ENCODE peak calls at places on chromosomes 5 and 9, in eight cellular contexts. Z, H, G, L, M, A, K and Q are unnamed samples.

GRCh38 chr5:68252678-68253520 is 37.3 kb downstream of the PIK3R1 start:
- DNase-seq in Z (peak), H (peak), G (peak), L (peak), M (peak), A (no peak), K (no peak), Q (no peak)

GRCh38 chr5:92518318-92518913 is 1062.6 kb downstream of the NR2F1-AS1 start:
- DNase-seq in Z (peak), H (peak), G (peak), L (no peak), M (no peak), A (no peak), K (no peak), Q (no peak)

GRCh38 chr9:134913041-134913712 is 4.5 kb downstream of the FCN1 start:
- DNase-seq in Z (no peak), H (no peak), G (no peak), L (no peak), M (no peak), A (no peak), K (no peak), Q (no peak)

GRCh38 chr9:97567182-97567893 is 65.8 kb downstream of the TSTD2 start:
- DNase-seq in Z (no peak), H (no peak), G (no peak), L (no peak), M (no peak), A (no peak), K (no peak), Q (peak)

GRCh38 chr5:141951341-141951781 is 6.6 kb downstream of the PCDH12 start:
- DNase-seq in Z (no peak), H (peak), G (no peak), L (no peak), M (no peak), A (no peak), K (no peak), Q (no peak)

GRCh38 chr5:75601996-75602395 is 9.3 kb upstream of the ANKDD1B start:
- DNase-seq in Z (peak), H (peak), G (peak), L (no peak), M (no peak), A (no peak), K (no peak), Q (no peak)

GRCh38 chr9:72577212-72577753 is 55.9 kb downstream of the TMC1 start:
- DNase-seq in Z (peak), H (peak), G (no peak), L (no peak), M (no peak), A (no peak), K (no peak), Q (no peak)

GRCh38 chr9:36450110-36450732 is 50.2 kb upstream of the RNF38 start:
- DNase-seq in Z (no peak), H (peak), G (peak), L (peak), M (peak), A (no peak), K (no peak), Q (no peak)

GRCh38 chr9:84866402-84866801 is 196.9 kb downstream of the NTRK2 start:
- DNase-seq in Z (no peak), H (no peak), G (no peak), L (no peak), M (no peak), A (no peak), K (no peak), Q (no peak)

GRCh38 chr9:91159664-91160121 is 202.0 kb downstream of the AUH start:
- DNase-seq in Z (no peak), H (no peak), G (no peak), L (no peak), M (no peak), A (no peak), K (peak), Q (peak)

GRCh38 chr5:9544502-9545300 is 1.2 kb downstream of the SEMA5A start:
- DNase-seq in Z (peak), H (peak), G (peak), L (peak), M (no peak), A (peak), K (peak), Q (no peak)

GRCh38 chr5:76736679-76737078 is 20.8 kb downstream of the F2R start:
- DNase-seq in Z (no peak), H (no peak), G (no peak), L (no peak), M (no peak), A (no peak), K (no peak), Q (no peak)

GRCh38 chr9:136558373-136558772 is 12.5 kb upstream of the NOTCH1 start:
- DNase-seq in Z (no peak), H (no peak), G (no peak), L (no peak), M (no peak), A (no peak), K (no peak), Q (no peak)
- H3K27ac ChIP-seq in Z (no peak), H (no peak), G (no peak), L (no peak), M (no peak), A (no peak), K (peak), Q (peak)

GRCh38 chr5:178461426-178461730 is 128.8 kb downstream of the COL23A1 start:
- DNase-seq in Z (no peak), H (no peak), G (no peak), L (no peak), M (no peak), A (peak), K (no peak), Q (no peak)
- TF ChIP-seq CTCF in Z (no peak), H (no peak), G (no peak), L (peak), M (no peak), A (no peak), K (no peak), Q (no peak)

GRCh38 chr5:146206257-146206656 is 2.9 kb downstream of the RBM27 start:
- DNase-seq in Z (no peak), H (no peak), G (no peak), L (no peak), M (no peak), A (no peak), K (no peak), Q (no peak)

GRCh38 chr5:146203011-146203871 is at the start of gene RBM27:
- DNase-seq in Z (peak), H (peak), G (peak), L (peak), M (peak), A (peak), K (peak), Q (peak)

GRCh38 chr5:146208916-146209522 is 5.6 kb downstream of the RBM27 start:
- DNase-seq in Z (no peak), H (peak), G (no peak), L (no peak), M (no peak), A (no peak), K (no peak), Q (no peak)

GRCh38 chr5:146203872-146204192 is 427 bp downstream of the RBM27 start:
- DNase-seq in Z (no peak), H (no peak), G (no peak), L (no peak), M (no peak), A (no peak), K (no peak), Q (no peak)

GRCh38 chr5:146205499-146206202 is 2.2 kb downstream of the RBM27 start:
- DNase-seq in Z (no peak), H (no peak), G (no peak), L (no peak), M (no peak), A (no peak), K (no peak), Q (no peak)
- H3K27ac ChIP-seq in Z (no peak), H (no peak), G (no peak), L (no peak), M (no peak), A (no peak), K (no peak), Q (no peak)

GRCh38 chr5:95317687-95318086 is 32.8 kb upstream of the MCTP1 start:
- DNase-seq in Z (no peak), H (no peak), G (no peak), L (peak), M (no peak), A (no peak), K (no peak), Q (no peak)

GRCh38 chr5:95317085-95317484 is 32.2 kb upstream of the MCTP1 start:
- DNase-seq in Z (no peak), H (no peak), G (no peak), L (no peak), M (no peak), A (no peak), K (no peak), Q (no peak)
- TF ChIP-seq CTCF in Z (no peak), H (peak), G (peak), L (no peak), M (no peak), A (no peak), K (no peak), Q (no peak)

GRCh38 chr5:177489119-177489716 is 8.2 kb downstream of the PDLIM7 start:
- DNase-seq in Z (no peak), H (no peak), G (no peak), L (no peak), M (no peak), A (no peak), K (no peak), Q (no peak)

GRCh38 chr5:177491983-177492746 is 5.2 kb downstream of the PDLIM7 start:
- DNase-seq in Z (no peak), H (no peak), G (no peak), L (no peak), M (no peak), A (no peak), K (no peak), Q (no peak)

GRCh38 chr5:177491429-177491945 is 5.9 kb downstream of the PDLIM7 start:
- DNase-seq in Z (no peak), H (peak), G (no peak), L (no peak), M (no peak), A (no peak), K (no peak), Q (no peak)

GRCh38 chr5:177490311-177490991 is 7.0 kb downstream of the PDLIM7 start:
- DNase-seq in Z (no peak), H (no peak), G (no peak), L (peak), M (no peak), A (no peak), K (no peak), Q (no peak)

DNA sequence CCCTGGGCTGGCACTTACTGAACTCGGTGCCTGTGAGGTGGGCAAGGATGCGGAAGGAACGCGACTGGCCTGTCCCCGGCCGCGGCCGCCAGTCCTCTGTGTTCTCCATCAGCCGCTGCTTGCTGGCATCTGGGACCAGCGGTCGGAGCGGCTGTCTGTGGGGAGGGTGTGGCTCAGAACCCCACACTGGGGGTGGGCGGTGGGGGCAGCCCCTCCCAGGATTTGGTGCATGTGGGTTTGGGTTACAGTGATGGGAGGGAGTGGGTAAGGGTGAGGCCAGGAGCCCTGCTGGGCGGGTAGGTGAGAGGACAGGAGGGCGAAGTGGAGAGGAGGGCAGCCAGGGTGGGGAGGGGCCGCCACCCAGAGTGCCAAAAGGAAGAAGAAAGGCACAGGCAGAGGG is 6.4 kb downstream of the PDLIM7 start:
- DNase-seq in Z (no peak), H (no peak), G (no peak), L (no peak), M (no peak), A (no peak), K (no peak), Q (no peak)
- H3K27ac ChIP-seq in Z (peak), H (no peak), G (peak), L (no peak), M (no peak), A (no peak), K (peak), Q (no peak)

GRCh38 chr9:120187758-120188157 is 392.2 kb downstream of the CDK5RAP2 start:
- DNase-seq in Z (no peak), H (no peak), G (no peak), L (no peak), M (no peak), A (no peak), K (no peak), Q (peak)

GRCh38 chr9:120186276-120186675 is 393.7 kb downstream of the CDK5RAP2 start:
- DNase-seq in Z (no peak), H (no peak), G (no peak), L (no peak), M (no peak), A (no peak), K (no peak), Q (peak)

DNA sequence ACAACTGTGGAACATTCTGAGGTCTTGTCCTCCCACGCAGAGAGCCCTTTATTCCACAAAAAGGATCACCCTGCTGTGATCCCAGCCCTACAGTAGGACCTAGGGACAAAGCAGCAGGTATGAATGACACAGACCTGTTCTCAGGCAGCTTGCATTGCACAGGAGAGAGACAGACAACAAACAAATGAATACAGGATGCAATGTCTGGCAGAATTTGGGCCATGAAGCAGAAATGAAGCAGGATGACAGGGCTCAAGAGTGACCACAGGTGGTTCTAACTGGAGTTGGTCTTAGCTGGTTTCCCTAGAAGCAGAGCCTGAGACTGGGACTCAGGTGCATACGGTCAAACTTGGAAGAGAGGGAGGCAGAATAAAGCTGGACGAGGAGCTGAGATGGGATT is 388.8 kb downstream of the CDK5RAP2 start:
- DNase-seq in Z (no peak), H (no peak), G (no peak), L (no peak), M (no peak), A (no peak), K (no peak), Q (peak)
- TF ChIP-seq CTCF in Z (no peak), H (no peak), G (no peak), L (no peak), M (no peak), A (no peak), K (no peak), Q (no peak)